ENCODE peak calls at places on chromosomes 7 and 10, in five cellular contexts. R, V, Y, F and X are unnamed samples.
A peak's percentile ranks its signal among the peaks of the same experiment; 100 is the strongest.

GRCh38 chr7:137592232-137592896 is 248.8 kb upstream of the PTN start:
- DNase-seq in R (peak; percentile 74), V (peak; percentile 55), Y (peak; percentile 22), F (peak; percentile 63), X (peak; percentile 94)

GRCh38 chr10:86103391-86104101 is 263.0 kb downstream of the GRID1 start:
- DNase-seq in R (no peak), V (no peak), Y (no peak), F (peak; percentile 38), X (no peak)

GRCh38 chr10:77428776-77429395 is 208.7 kb downstream of the KCNMA1 start:
- DNase-seq in R (no peak), V (peak; percentile 29), Y (peak; percentile 24), F (peak; percentile 18), X (no peak)

GRCh38 chr10:110870823-110871235 is 899 bp upstream of the PDCD4 start:
- DNase-seq in R (no peak), V (no peak), Y (no peak), F (no peak), X (no peak)

GRCh38 chr7:102170417-102170970 is 116.2 kb upstream of the SH2B2 start:
- DNase-seq in R (no peak), V (no peak), Y (no peak), F (no peak), X (peak; percentile 27)

GRCh38 chr7:121429803-121430202 is 33.7 kb upstream of the FAM3C start:
- DNase-seq in R (no peak), V (no peak), Y (no peak), F (no peak), X (no peak)

GRCh38 chr7:749121-749520 is 22.0 kb upstream of the PRKAR1B start:
- DNase-seq in R (no peak), V (no peak), Y (no peak), F (no peak), X (peak; percentile 74)

GRCh38 chr7:107167483-107168232 is 1.1 kb upstream of the HBP1 start:
- DNase-seq in R (no peak), V (peak; percentile 28), Y (peak; percentile 61), F (peak; percentile 81), X (peak; percentile 65)

GRCh38 chr10:87804939-87805569 is 13.0 kb downstream of the ATAD1 start:
- DNase-seq in R (no peak), V (no peak), Y (no peak), F (no peak), X (no peak)

GRCh38 chr10:122911889-122912484 is 1.6 kb downstream of the FAM24A start:
- DNase-seq in R (peak; percentile 52), V (peak; percentile 40), Y (no peak), F (peak; percentile 2), X (no peak)

GRCh38 chr7:102047167-102047566 is 229.7 kb downstream of the CUX1 start:
- DNase-seq in R (no peak), V (no peak), Y (no peak), F (no peak), X (no peak)

GRCh38 chr7:138726288-138726687 is 25.1 kb upstream of the SVOPL start:
- DNase-seq in R (no peak), V (no peak), Y (no peak), F (no peak), X (no peak)

GRCh38 chr10:71644307-71645180 is 75.0 kb downstream of the C10orf105 start:
- DNase-seq in R (no peak), V (no peak), Y (no peak), F (no peak), X (no peak)

GRCh38 chr10:46234026-46234425 is 52.8 kb upstream of the ANTXRL start:
- DNase-seq in R (no peak), V (peak; percentile 4), Y (no peak), F (no peak), X (no peak)